ENCODE peak calls at places on chromosomes 6 and 20, in nine cellular contexts. G, L, F, Q, E, Y, O, M and V are unnamed samples.

GRCh38 chr6:149861603-149862423 is 2.3 kb downstream of the LRP11 start:
- DNase-seq in O (peak; percentile 18), G (no peak), E (no peak), Q (no peak), Y (no peak), F (no peak), L (no peak), M (no peak), V (no peak)

GRCh38 chr6:4888841-4889240 is 112.6 kb downstream of the CDYL start:
- DNase-seq in L (no peak), F (no peak), E (no peak), Q (no peak), Y (no peak), M (no peak), G (no peak), O (no peak), V (no peak)

GRCh38 chr6:73233048-73233447 is 7.8 kb upstream of the KHDC1L start:
- DNase-seq in E (no peak), Y (no peak), O (no peak), Q (no peak), G (no peak), F (no peak), M (no peak), L (no peak), V (no peak)

GRCh38 chr20:40241944-40242343 is 447.1 kb downstream of the MAFB start:
- DNase-seq in Y (no peak), O (no peak), F (no peak), G (no peak), E (no peak), M (no peak), Q (no peak), L (no peak), V (peak; percentile 50)

GRCh38 chr20:46400253-46400652 is 6.2 kb downstream of the ELMO2 start:
- DNase-seq in M (no peak), O (no peak), L (peak; percentile 67), E (no peak), Q (peak; percentile 46), G (peak; percentile 65), F (peak; percentile 76), Y (no peak), V (no peak)

GRCh38 chr20:25058797-25059486 is 1.0 kb upstream of the ACSS1 start:
- DNase-seq in E (no peak), M (no peak), F (no peak), O (peak; percentile 52), Q (no peak), G (no peak), L (no peak), Y (no peak), V (peak; percentile 49)

GRCh38 chr20:62376112-62377063 is 9.3 kb upstream of the LAMA5 start:
- DNase-seq in Q (peak; percentile 56), F (no peak), Y (no peak), O (no peak), G (no peak), L (no peak), M (peak; percentile 85), E (no peak), V (no peak)

GRCh38 chr6:93663111-93663510 is 243.8 kb upstream of the EPHA7 start:
- DNase-seq in E (no peak), G (no peak), Q (no peak), O (no peak), F (no peak), Y (no peak), L (no peak), M (no peak), V (no peak)

GRCh38 chr20:24995741-24996448 is 3.3 kb upstream of the APMAP start:
- DNase-seq in Q (no peak), L (no peak), Y (no peak), M (no peak), G (no peak), F (peak; percentile 5), E (no peak), O (peak; percentile 16), V (no peak)

GRCh38 chr6:148430897-148431296 is 88.3 kb downstream of the SASH1 start:
- DNase-seq in Y (peak; percentile 88), M (no peak), Q (no peak), G (no peak), L (no peak), O (no peak), E (no peak), F (no peak), V (no peak)

GRCh38 chr20:47792021-47792618 is 6.8 kb upstream of the SULF2 start:
- DNase-seq in G (peak; percentile 98), M (no peak), L (peak; percentile 44), O (no peak), E (no peak), F (peak; percentile 57), Q (peak; percentile 91), Y (no peak), V (no peak)

GRCh38 chr20:1327241-1327653 is 1.7 kb downstream of the SDCBP2 start:
- DNase-seq in O (peak; percentile 61), G (no peak), Q (peak; percentile 70), Y (no peak), L (no peak), E (no peak), M (no peak), F (peak; percentile 45), V (no peak)

GRCh38 chr20:10242166-10242565 is 23.5 kb downstream of the SNAP25 start:
- DNase-seq in E (no peak), O (no peak), L (no peak), F (no peak), Q (no peak), Y (no peak), M (no peak), G (no peak), V (no peak)

GRCh38 chr6:41936073-41936837 is 5.4 kb downstream of the CCND3 start:
- DNase-seq in Q (peak; percentile 81), M (peak; percentile 72), Y (peak; percentile 17), F (peak; percentile 87), G (peak; percentile 84), L (peak; percentile 82), E (peak; percentile 62), O (peak; percentile 72), V (peak; percentile 83)

GRCh38 chr20:17761612-17762011 is 61.8 kb downstream of the BANF2 start:
- DNase-seq in Q (peak; percentile 17), O (no peak), G (no peak), E (no peak), Y (no peak), F (no peak), L (peak; percentile 61), M (no peak), V (peak; percentile 36)

GRCh38 chr6:35049885-35050284 is 91.3 kb downstream of the TCP11 start:
- DNase-seq in F (no peak), Y (no peak), O (peak; percentile 56), L (no peak), E (no peak), Q (no peak), G (no peak), M (peak; percentile 13), V (peak; percentile 66)

GRCh38 chr6:43812850-43813584 is 43.0 kb downstream of the VEGFA start:
- DNase-seq in L (peak; percentile 53), O (peak; percentile 88), M (no peak), Y (no peak), E (no peak), G (no peak), F (no peak), Q (no peak), V (no peak)

GRCh38 chr6:2158596-2159271 is 86.7 kb downstream of the GMDS start:
- DNase-seq in F (no peak), G (no peak), Y (no peak), O (no peak), L (peak; percentile 14), E (no peak), M (peak; percentile 18), Q (peak; percentile 46), V (no peak)

GRCh38 chr20:9392892-9393857 is 121.2 kb upstream of the LAMP5 start:
- DNase-seq in E (no peak), M (peak; percentile 54), G (peak; percentile 62), O (peak; percentile 54), L (peak; percentile 41), F (peak; percentile 60), Y (peak; percentile 17), Q (peak; percentile 47), V (peak; percentile 77)

GRCh38 chr20:2038161-2038560 is 44.3 kb upstream of the PDYN start:
- DNase-seq in Q (no peak), Y (no peak), M (no peak), L (no peak), O (no peak), E (no peak), G (no peak), F (no peak), V (no peak)

GRCh38 chr6:51959744-51960383 is 127.5 kb downstream of the PKHD1 start:
- DNase-seq in O (peak; percentile 70), Y (peak; percentile 20), G (peak; percentile 20), E (no peak), M (peak; percentile 78), F (peak; percentile 55), L (peak; percentile 70), Q (peak; percentile 69), V (peak; percentile 34)

GRCh38 chr20:37687478-37687805 is 6.4 kb upstream of the CTNNBL1 start:
- DNase-seq in F (no peak), O (no peak), E (no peak), Y (no peak), L (no peak), Q (no peak), G (no peak), M (no peak), V (no peak)

GRCh38 chr6:121354764-121355163 is 20.5 kb upstream of the TBC1D32 start:
- DNase-seq in Q (no peak), M (no peak), Y (no peak), F (no peak), G (no peak), O (no peak), L (no peak), E (no peak), V (no peak)

GRCh38 chr6:31661867-31662723 is 1.5 kb upstream of the C6orf47 start:
- DNase-seq in E (no peak), F (no peak), O (no peak), M (no peak), Q (no peak), Y (no peak), L (no peak), G (no peak), V (no peak)

GRCh38 chr20:41139227-41140093 is 2.1 kb downstream of the PLCG1 start:
- DNase-seq in F (no peak), L (no peak), E (no peak), M (no peak), G (no peak), Y (no peak), O (no peak), Q (no peak), V (no peak)

GRCh38 chr20:46594725-46595124 is 44.3 kb upstream of the OCSTAMP start:
- DNase-seq in Q (no peak), F (no peak), L (no peak), E (no peak), G (no peak), Y (no peak), O (no peak), M (no peak), V (no peak)

GRCh38 chr6:15171026-15171425 is 74.8 kb upstream of the JARID2 start:
- DNase-seq in Y (no peak), O (no peak), Q (no peak), F (no peak), L (peak; percentile 42), G (no peak), E (no peak), M (no peak), V (no peak)

GRCh38 chr6:150775804-150776203 is 89.7 kb upstream of the MTHFD1L start:
- DNase-seq in Q (no peak), G (no peak), M (no peak), Y (no peak), F (no peak), E (no peak), O (no peak), L (no peak), V (no peak)

GRCh38 chr20:51014797-51015722 is 7.8 kb downstream of the KCNG1 start:
- DNase-seq in O (peak; percentile 65), Y (peak; percentile 11), G (no peak), F (peak; percentile 55), E (no peak), Q (peak; percentile 49), L (peak; percentile 30), M (peak; percentile 69), V (peak; percentile 87)

GRCh38 chr6:82525775-82526515 is 162.3 kb downstream of the TPBG start:
- DNase-seq in O (no peak), G (no peak), F (no peak), M (peak; percentile 23), L (no peak), E (no peak), Y (peak; percentile 3), Q (peak; percentile 49), V (peak; percentile 50)

GRCh38 chr6:12576389-12576788 is 140.2 kb upstream of the PHACTR1 start:
- DNase-seq in F (peak; percentile 55), Q (peak; percentile 89), O (no peak), M (no peak), E (no peak), G (peak; percentile 29), L (no peak), Y (no peak), V (no peak)